ENCODE peak calls at places on chromosomes 2 and 18, in seven cellular contexts. L is hepatocyte, F is GM23248, T is NT2/D1, M is cardiac muscle cell, J is adrenal gland, U is mesenchymal stem cell. V is an unnamed sample. For H3K4me1, the result is how much of the 10 kb centered on the place peaks cover.

GRCh38 chr18:40222736-40223135 is 1732.3 kb upstream of the PIK3C3 start:
- DNase-seq in L (no peak), F (peak), T (no peak), M (no peak), J (no peak), U (peak), V (no peak)

GRCh38 chr2:133326651-133327397 is 241.4 kb downstream of the NCKAP5 start:
- DNase-seq in L (no peak), F (no peak), T (no peak), M (no peak), J (no peak), U (peak), V (no peak)

GRCh38 chr2:57516740-57517340 is 529.8 kb upstream of the VRK2 start:
- DNase-seq in L (peak), F (peak), T (peak), M (peak), J (no peak), U (peak), V (no peak)

GRCh38 chr2:35960596-35960995 is 395.0 kb upstream of the CRIM1 start:
- DNase-seq in L (no peak), F (no peak), T (no peak), M (no peak), J (no peak), U (peak), V (no peak)

GRCh38 chr2:134670955-134671354 is 47.8 kb downstream of the TMEM163 start:
- DNase-seq in L (no peak), F (no peak), T (no peak), M (peak), J (peak), U (no peak), V (no peak)

GRCh38 chr2:113136828-113137775 is 9.7 kb downstream of the IL1RN start:
- DNase-seq in L (peak), F (peak), T (no peak), M (peak), J (peak), U (peak), V (peak)

GRCh38 chr18:41938445-41938844 is 16.6 kb upstream of the PIK3C3 start:
- DNase-seq in L (no peak), F (peak), T (no peak), M (no peak), J (no peak), U (peak), V (no peak)

GRCh38 chr18:9079863-9080528 is 22.5 kb upstream of the NDUFV2 start:
- DNase-seq in L (no peak), F (no peak), T (no peak), M (no peak), J (no peak), U (no peak), V (peak)

GRCh38 chr2:165369131-165369935 is 100.2 kb upstream of the CSRNP3 start:
- DNase-seq in L (peak), F (no peak), T (peak), M (peak), J (no peak), U (no peak), V (no peak)

GRCh38 chr2:122670932-122671331 is 915.5 kb downstream of the TSN start:
- DNase-seq in L (no peak), F (no peak), T (no peak), M (no peak), J (no peak), U (no peak), V (no peak)

GRCh38 chr2:171410101-171410500 is 23.7 kb downstream of the METTL8 start:
- DNase-seq in L (no peak), F (peak), T (no peak), M (no peak), J (no peak), U (no peak), V (peak)

GRCh38 chr2:202185816-202186221 is 52.6 kb downstream of the SUMO1 start:
- DNase-seq in L (no peak), F (peak), T (no peak), M (no peak), J (no peak), U (no peak), V (peak)

GRCh38 chr2:167833294-167833693 is 414.1 kb downstream of the STK39 start:
- DNase-seq in L (no peak), F (no peak), T (no peak), M (no peak), J (no peak), U (no peak), V (no peak)

GRCh38 chr2:1688161-1688560 is 56.2 kb downstream of the PXDN start:
- DNase-seq in L (no peak), F (no peak), T (no peak), M (no peak), J (no peak), U (no peak), V (no peak)

GRCh38 chr18:10798727-10799435 is 273.1 kb downstream of the NAPG start:
- DNase-seq in L (peak), F (peak), T (peak), M (peak), J (no peak), U (no peak), V (no peak)

GRCh38 chr2:168810235-168810634 is 7.8 kb downstream of the NOSTRIN start:
- DNase-seq in L (no peak), F (no peak), T (no peak), M (no peak), J (no peak), U (no peak), V (no peak)

GRCh38 chr2:207285451-207285771 is 119.7 kb upstream of the KLF7 start:
- DNase-seq in L (no peak), F (no peak), T (no peak), M (no peak), J (no peak), U (no peak), V (no peak)
- H3K4me3 ChIP-seq in L (no peak), F (no peak), T (no peak), M (no peak), J (no peak), U (no peak), V (no peak)

GRCh38 chr2:41950440-41950960 is 97.3 kb upstream of the PKDCC start:
- DNase-seq in L (no peak), F (no peak), T (no peak), M (no peak), J (no peak), U (no peak), V (no peak)

GRCh38 chr2:41948397-41948763 is 99.4 kb upstream of the PKDCC start:
- DNase-seq in L (no peak), F (no peak), T (peak), M (no peak), J (no peak), U (no peak), V (peak)

GRCh38 chr2:41949541-41950439 is 98.0 kb upstream of the PKDCC start:
- DNase-seq in L (no peak), F (no peak), T (no peak), M (peak), J (no peak), U (no peak), V (no peak)

GRCh38 chr2:41949091-41949490 is 98.7 kb upstream of the PKDCC start:
- DNase-seq in L (no peak), F (no peak), T (no peak), M (no peak), J (no peak), U (no peak), V (no peak)

DNA sequence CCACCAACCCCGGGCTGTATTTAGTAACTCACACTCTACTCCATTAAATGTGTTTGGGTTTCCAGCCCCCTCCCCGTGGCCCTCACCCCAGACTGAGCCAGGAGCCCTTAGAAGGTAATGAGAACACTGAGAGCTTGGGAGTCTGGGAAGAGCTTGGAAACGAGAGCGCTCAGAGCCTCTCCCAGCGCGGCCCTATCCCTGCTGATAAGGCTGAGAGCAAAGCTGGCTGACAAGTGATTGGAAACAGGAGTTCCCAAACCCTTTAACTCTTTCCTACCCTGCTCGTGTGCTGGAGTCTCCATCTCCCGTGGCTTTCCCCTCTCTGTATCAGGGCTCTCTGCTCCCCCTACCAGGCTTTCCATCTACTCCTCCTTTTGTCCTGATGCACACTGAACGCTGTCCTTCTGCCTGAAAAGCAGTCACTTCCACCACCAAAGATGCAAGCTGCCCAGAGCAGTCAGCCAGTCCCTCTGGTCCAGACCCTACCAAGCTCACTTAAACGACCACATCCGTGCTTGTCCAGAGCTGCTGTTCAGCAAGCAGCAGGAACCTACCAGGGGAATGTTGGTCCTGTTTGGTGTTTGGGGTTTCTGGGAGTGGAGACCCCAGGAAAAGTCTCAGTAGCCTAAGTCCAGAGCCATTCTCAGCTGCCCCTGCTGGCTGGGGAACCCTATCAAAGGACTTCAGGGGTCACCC is 100.0 kb upstream of the PKDCC start:
- DNase-seq in L (peak), F (no peak), T (no peak), M (peak), J (no peak), U (peak), V (no peak)
- H3K4me1 ChIP-seq in L (under half), F (under half), T (under half), M (half or more), J (under half), U (under half), V (under half)

GRCh38 chr2:120869036-120869435 is 133.4 kb downstream of the GLI2 start:
- DNase-seq in L (no peak), F (no peak), T (no peak), M (no peak), J (no peak), U (no peak), V (no peak)

GRCh38 chr2:120866071-120866470 is 130.4 kb downstream of the GLI2 start:
- DNase-seq in L (no peak), F (no peak), T (no peak), M (no peak), J (no peak), U (no peak), V (no peak)

GRCh38 chr2:120866483-120867140 is 130.9 kb downstream of the GLI2 start:
- DNase-seq in L (no peak), F (peak), T (no peak), M (no peak), J (no peak), U (no peak), V (no peak)

GRCh38 chr2:120868366-120868765 is 132.7 kb downstream of the GLI2 start:
- DNase-seq in L (no peak), F (no peak), T (no peak), M (no peak), J (no peak), U (no peak), V (no peak)

GRCh38 chr2:120867290-120868231 is 131.9 kb downstream of the GLI2 start:
- DNase-seq in L (peak), F (peak), T (peak), M (peak), J (peak), U (peak), V (no peak)
- H3K4me3 ChIP-seq in L (no peak), F (peak), T (no peak), M (no peak), J (peak), U (peak), V (no peak)

GRCh38 chr18:58866261-58867232 is 1.9 kb downstream of the ZNF532 start:
- DNase-seq in L (no peak), F (no peak), T (no peak), M (no peak), J (no peak), U (no peak), V (no peak)
- H3K4me1 ChIP-seq in L (half or more), F (half or more), T (under half), M (half or more), J (under half), U (under half), V (under half)

GRCh38 chr2:172429351-172429968 is 2.1 kb downstream of the ITGA6 start:
- DNase-seq in L (peak), F (peak), T (no peak), M (no peak), J (no peak), U (peak), V (no peak)
- H3K4me3 ChIP-seq in L (peak), F (peak), T (peak), M (peak), J (peak), U (no peak), V (peak)

GRCh38 chr18:23631312-23631711 is 31.4 kb downstream of the ANKRD29 start:
- DNase-seq in L (no peak), F (no peak), T (no peak), M (no peak), J (no peak), U (no peak), V (no peak)
- H3K4me1 ChIP-seq in L (under half), F (under half), T (under half), M (under half), J (under half), U (under half), V (under half)